ENCODE peak calls at places on chromosomes 6 and 20, in seven cellular contexts. Y is IMR-90, X is H1, R is neuronal stem cell, Q is trophoblast cell, N is H9, Z is mesenchymal stem cell. D is an unnamed sample.

GRCh38 chr6:16760536-16761468 is at the start of gene ATXN1:
- DNase-seq in Y (peak; percentile 65), X (peak; percentile 65), R (peak; percentile 55), Q (peak; percentile 71), N (peak; percentile 54), Z (peak; percentile 90), D (peak; percentile 78)

GRCh38 chr20:38900606-38901005 is 25.6 kb upstream of the FAM83D start:
- DNase-seq in Y (no peak), X (no peak), R (no peak), Q (no peak), N (no peak), Z (no peak), D (no peak)

GRCh38 chr6:4947716-4948115 is 56.1 kb downstream of the RPP40 start:
- DNase-seq in Y (no peak), X (no peak), R (no peak), Q (no peak), N (no peak), Z (no peak), D (no peak)

GRCh38 chr20:63108247-63108646 is 101.5 kb upstream of the BHLHE23 start:
- DNase-seq in Y (no peak), X (no peak), R (no peak), Q (no peak), N (no peak), Z (no peak), D (no peak)

GRCh38 chr20:4951299-4951698 is 50.0 kb downstream of the SLC23A2 start:
- DNase-seq in Y (peak; percentile 90), X (no peak), R (no peak), Q (no peak), N (no peak), Z (peak; percentile 80), D (peak; percentile 25)

GRCh38 chr6:145898376-145898775 is 65.8 kb downstream of the SHPRH start:
- DNase-seq in Y (peak; percentile 45), X (no peak), R (no peak), Q (peak; percentile 63), N (no peak), Z (no peak), D (no peak)

GRCh38 chr6:36829919-36830544 is 9.2 kb downstream of the CPNE5 start:
- DNase-seq in Y (peak; percentile 22), X (no peak), R (no peak), Q (no peak), N (no peak), Z (no peak), D (no peak)

GRCh38 chr6:119350202-119351004 is 842 bp upstream of the MAN1A1 start:
- DNase-seq in Y (peak; percentile 67), X (no peak), R (peak; percentile 14), Q (peak; percentile 81), N (no peak), Z (peak; percentile 88), D (peak; percentile 40)

GRCh38 chr6:30396833-30397479 is 52.0 kb downstream of the RPP21 start:
- DNase-seq in Y (peak; percentile 47), X (peak; percentile 99), R (peak; percentile 79), Q (peak; percentile 85), N (peak; percentile 92), Z (peak; percentile 71), D (peak; percentile 85)

GRCh38 chr20:57432874-57433491 is 41.8 kb downstream of the RBM38 start:
- DNase-seq in Y (no peak), X (no peak), R (no peak), Q (no peak), N (no peak), Z (peak; percentile 8), D (no peak)

GRCh38 chr6:165922309-165922794 is 245.3 kb downstream of the TBXT start:
- DNase-seq in Y (peak; percentile 83), X (no peak), R (no peak), Q (no peak), N (no peak), Z (no peak), D (no peak)

GRCh38 chr6:56962451-56962850 is 7.5 kb downstream of the BEND6 start:
- DNase-seq in Y (no peak), X (no peak), R (no peak), Q (no peak), N (no peak), Z (no peak), D (no peak)

GRCh38 chr20:61346996-61347906 is 95.2 kb downstream of the CDH4 start:
- DNase-seq in Y (no peak), X (no peak), R (no peak), Q (no peak), N (no peak), Z (no peak), D (no peak)
- H3K4me1 ChIP-seq in Y (peaks cover under 1% of the 10 kb centered on the region), X (peaks cover 10% of the 10 kb centered on the region), R (peaks cover 3% of the 10 kb centered on the region), Q (no peaks in the 10 kb centered on the region), N (peaks cover 4% of the 10 kb centered on the region), Z (peaks cover 2% of the 10 kb centered on the region), D (peaks cover 3% of the 10 kb centered on the region)

DNA sequence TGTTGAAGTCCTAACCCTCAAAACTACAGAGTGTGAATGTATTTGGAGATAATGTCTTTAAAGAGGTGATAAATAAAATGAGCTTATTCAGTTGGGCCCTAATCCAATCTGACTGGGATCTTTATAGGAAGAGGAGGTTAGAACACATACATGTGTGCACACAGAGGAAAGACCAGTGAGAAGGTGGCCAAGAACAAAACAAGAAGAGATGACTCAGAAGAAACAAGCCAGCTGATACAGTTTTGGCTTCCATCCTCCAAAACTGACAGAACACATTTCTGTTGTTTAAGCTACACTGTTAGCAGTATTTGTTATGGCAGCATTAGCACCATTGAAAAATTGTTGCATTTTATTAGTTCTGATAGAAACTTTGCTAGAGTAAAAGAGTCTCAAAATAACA is 609.3 kb upstream of the IMPG1 start:
- DNase-seq in Y (no peak), X (no peak), R (no peak), Q (no peak), N (no peak), Z (no peak), D (no peak)
- H2BK5ac ChIP-seq in Y (no peak overlapping the region), X (no peak overlapping the region), R (no peak overlapping the region), Q (no peak overlapping the region), N (no peak overlapping the region), Z (no peak overlapping the region), D (no peak overlapping the region)

DNA sequence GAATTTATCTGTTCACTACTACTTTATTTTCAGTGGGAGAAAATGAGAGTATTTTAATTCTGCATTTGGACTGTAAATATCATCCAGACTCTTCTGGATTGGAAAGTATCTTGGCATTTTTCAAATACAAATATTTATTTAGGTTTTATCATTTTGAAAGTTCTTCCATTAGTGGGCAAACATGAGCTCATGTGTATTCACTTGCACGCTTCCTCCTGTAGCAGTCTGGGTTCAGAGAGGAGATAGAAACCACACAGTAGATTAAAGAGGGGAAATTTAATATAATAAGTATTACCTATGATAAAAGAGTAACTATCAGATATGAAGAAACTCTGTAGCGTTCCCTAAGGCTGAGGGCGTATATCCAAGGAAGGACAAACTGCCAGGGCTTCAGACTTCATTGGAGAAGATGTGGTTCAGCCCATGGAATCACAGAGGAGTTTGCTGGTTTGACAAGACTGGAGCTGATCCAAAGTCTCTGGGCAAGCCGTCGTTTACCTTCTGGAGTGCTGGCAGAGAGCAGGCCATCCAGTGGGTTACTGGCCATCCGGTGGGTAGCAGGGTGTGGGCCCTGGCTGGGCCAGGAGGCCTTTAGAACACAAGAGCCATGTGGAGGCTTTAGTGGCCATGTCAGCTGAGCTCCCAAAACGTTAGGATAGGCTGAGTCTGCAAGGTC is 44.3 kb downstream of the KCNS1 start:
- DNase-seq in Y (no peak), X (no peak), R (no peak), Q (no peak), N (no peak), Z (no peak), D (no peak)
- H3K4me1 ChIP-seq in Y (peaks cover 16% of the 10 kb centered on the region), X (no peaks in the 10 kb centered on the region), R (peaks cover 2% of the 10 kb centered on the region), Q (peaks cover 2% of the 10 kb centered on the region), N (no peaks in the 10 kb centered on the region), Z (peaks cover 2% of the 10 kb centered on the region), D (no peaks in the 10 kb centered on the region)

DNA sequence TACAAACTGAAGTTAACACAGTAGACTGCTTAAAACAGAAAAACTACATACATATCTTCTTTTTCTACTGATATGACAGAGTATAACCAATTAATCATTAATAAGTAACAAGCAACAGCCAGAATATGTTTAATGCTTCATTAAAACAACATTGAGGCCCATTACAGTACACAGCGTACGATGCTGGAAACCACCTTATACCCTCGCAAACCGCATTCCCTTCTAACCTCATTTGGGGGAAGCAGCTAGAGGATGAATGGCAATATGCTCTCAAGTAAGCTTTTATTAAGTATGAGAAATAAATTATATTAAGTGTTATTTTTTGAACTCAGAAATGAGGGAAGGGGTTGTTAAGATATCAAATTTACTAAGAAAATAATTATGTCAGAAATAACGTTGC is 142.4 kb downstream of the GMDS start:
- DNase-seq in Y (no peak), X (no peak), R (no peak), Q (no peak), N (no peak), Z (no peak), D (no peak)
- H2BK5ac ChIP-seq in Y (no peak overlapping the region), X (no peak overlapping the region), R (no peak overlapping the region), Q (no peak overlapping the region), N (no peak overlapping the region), Z (no peak overlapping the region), D (no peak overlapping the region)

DNA sequence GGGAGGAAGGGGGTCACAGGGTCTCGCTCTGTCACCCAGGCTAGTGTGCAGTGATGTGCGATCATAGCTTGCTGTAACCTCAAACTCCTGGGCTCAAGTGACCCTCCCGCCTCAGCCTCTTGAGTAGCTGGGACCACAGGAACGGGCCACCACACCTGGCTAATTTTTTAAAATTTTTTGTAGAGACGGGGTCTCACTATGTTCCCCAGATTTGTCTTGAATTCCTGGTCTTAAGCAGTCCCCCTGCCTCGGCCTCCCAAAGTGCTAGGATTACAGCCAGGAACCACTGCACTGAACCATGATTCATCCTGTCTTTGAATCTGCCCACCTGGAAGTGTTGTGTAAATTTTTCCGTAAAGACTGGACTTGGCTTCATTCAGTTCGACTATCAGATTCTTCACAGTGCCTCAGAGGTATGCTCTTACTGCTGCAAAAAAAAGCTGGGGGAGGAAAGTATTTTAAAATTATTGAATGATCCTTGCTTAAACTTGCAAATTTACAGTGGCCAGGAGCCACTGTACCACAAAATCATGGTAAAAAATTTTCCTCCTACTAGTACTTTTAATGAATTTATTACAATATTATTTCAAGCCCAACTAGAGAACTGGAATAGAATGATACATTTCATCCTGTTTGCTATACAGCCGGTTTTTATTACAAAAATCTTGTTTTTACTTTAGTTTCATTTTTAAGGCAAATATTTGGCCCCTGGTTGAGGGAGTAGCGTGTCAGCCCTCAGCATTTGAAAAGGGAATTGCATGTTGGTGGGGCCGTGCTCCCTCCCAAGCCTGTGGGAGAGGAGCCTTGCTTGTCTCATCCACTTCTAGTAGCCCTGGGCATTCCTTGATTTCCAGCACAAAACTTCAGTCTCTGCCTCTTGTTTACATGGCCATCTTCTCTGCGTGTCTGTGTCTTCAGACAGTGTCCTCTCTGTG is 202.5 kb upstream of the SGK1 start:
- DNase-seq in Y (peak; percentile 67), X (no peak), R (no peak), Q (peak; percentile 31), N (no peak), Z (peak; percentile 59), D (no peak)
- H3K4me1 ChIP-seq in Y (peaks cover 9% of the 10 kb centered on the region), X (peaks cover 4% of the 10 kb centered on the region), R (peaks cover 3% of the 10 kb centered on the region), Q (peaks cover 10% of the 10 kb centered on the region), N (peaks cover 2% of the 10 kb centered on the region), Z (peaks cover 10% of the 10 kb centered on the region), D (peaks cover 1% of the 10 kb centered on the region)

DNA sequence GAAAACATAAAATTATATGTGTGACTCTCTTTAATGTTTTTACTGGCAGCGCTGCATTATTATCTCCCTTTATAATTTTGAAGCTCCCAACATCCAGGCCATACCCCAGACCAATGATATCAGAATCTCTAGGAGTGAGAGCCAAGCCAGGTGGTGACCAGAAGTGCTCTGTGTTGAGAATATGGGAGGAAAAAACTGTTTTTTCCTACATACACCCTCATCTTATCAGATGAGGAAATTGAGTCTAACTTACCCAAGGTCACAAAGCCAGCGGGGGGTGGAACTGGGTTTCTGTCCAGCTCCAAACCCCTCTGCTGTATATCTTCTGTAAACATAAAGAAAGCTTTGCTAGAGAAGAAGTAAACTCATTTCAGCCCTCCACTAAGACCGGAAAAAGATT is 42.5 kb downstream of the LY86 start:
- DNase-seq in Y (no peak), X (no peak), R (no peak), Q (no peak), N (no peak), Z (no peak), D (no peak)
- H2BK5ac ChIP-seq in Y (no peak overlapping the region), X (no peak overlapping the region), R (no peak overlapping the region), Q (no peak overlapping the region), N (no peak overlapping the region), Z (no peak overlapping the region), D (no peak overlapping the region)